ENCODE peak calls at places on chromosomes 16 and 17, in eight cellular contexts. B, O, V, Y, G, W, T and D are unnamed samples.

GRCh38 chr16:77307764-77308561 is 108.8 kb downstream of the SYCE1L start:
- DNase-seq in V (peak; percentile 60), W (no peak), T (no peak), O (peak; percentile 50), Y (no peak), G (no peak), B (no peak), D (no peak)

GRCh38 chr16:85426806-85427205 is 186.3 kb upstream of the GSE1 start:
- DNase-seq in V (no peak), W (peak; percentile 5), B (no peak), O (no peak), Y (no peak), T (no peak), G (no peak), D (no peak)

GRCh38 chr16:51755039-51755501 is 604.0 kb upstream of the SALL1 start:
- DNase-seq in T (no peak), W (no peak), V (no peak), Y (no peak), B (no peak), G (no peak), O (no peak), D (no peak)

GRCh38 chr17:50396261-50397110 is 837 bp downstream of the LRRC59 start:
- DNase-seq in G (peak; percentile 18), W (no peak), B (peak; percentile 81), V (peak; percentile 73), O (peak; percentile 56), T (peak; percentile 73), Y (no peak), D (no peak)

GRCh38 chr17:43540821-43541674 is 5.1 kb downstream of the ETV4 start:
- DNase-seq in G (no peak), V (peak; percentile 51), B (no peak), W (no peak), Y (no peak), T (no peak), O (no peak), D (no peak)

GRCh38 chr17:38705803-38706624 is 941 bp downstream of the MLLT6 start:
- DNase-seq in O (no peak), B (peak; percentile 59), Y (peak; percentile 30), V (peak; percentile 56), G (no peak), W (peak; percentile 73), T (peak; percentile 50), D (no peak)

GRCh38 chr16:9969580-9969979 is 212.6 kb downstream of the GRIN2A start:
- DNase-seq in G (no peak), B (no peak), V (no peak), T (no peak), Y (no peak), W (no peak), O (no peak), D (no peak)

GRCh38 chr16:30946671-30947532 is 2.0 kb upstream of the ORAI3 start:
- DNase-seq in T (no peak), O (no peak), W (no peak), G (no peak), B (no peak), Y (no peak), V (no peak), D (no peak)

GRCh38 chr16:88333645-88334516 is 48.9 kb upstream of the ZNF469 start:
- DNase-seq in O (no peak), W (no peak), T (no peak), V (no peak), B (no peak), G (no peak), Y (no peak), D (no peak)

GRCh38 chr16:830871-831570 is 30.5 kb upstream of the GNG13 start:
- DNase-seq in O (no peak), G (no peak), Y (no peak), B (no peak), V (no peak), W (no peak), T (no peak), D (no peak)

GRCh38 chr17:10196384-10196783 is 2.0 kb downstream of the GAS7 start:
- DNase-seq in W (no peak), V (no peak), T (no peak), O (no peak), G (no peak), Y (no peak), B (no peak), D (no peak)

GRCh38 chr16:28503470-28504259 is 3.0 kb downstream of the IL27 start:
- DNase-seq in W (no peak), T (no peak), O (no peak), V (no peak), B (no peak), Y (no peak), G (no peak), D (no peak)

GRCh38 chr17:79785017-79785899 is 7.3 kb downstream of the CBX2 start:
- DNase-seq in O (no peak), V (no peak), Y (no peak), G (no peak), B (no peak), W (no peak), T (no peak), D (no peak)

GRCh38 chr16:8634991-8635736 is 13.7 kb downstream of the METTL22 start:
- DNase-seq in G (no peak), V (peak; percentile 45), W (no peak), O (peak; percentile 28), Y (peak; percentile 51), T (no peak), B (no peak), D (peak; percentile 31)

GRCh38 chr16:73116576-73116975 is 68.6 kb upstream of the ZFHX3 start:
- DNase-seq in V (no peak), Y (no peak), O (no peak), W (no peak), B (no peak), T (no peak), G (no peak), D (no peak)

GRCh38 chr16:54447606-54448440 is 161.2 kb upstream of the IRX3 start:
- DNase-seq in V (peak; percentile 68), Y (no peak), T (no peak), B (no peak), W (peak; percentile 37), O (peak; percentile 54), G (no peak), D (no peak)

GRCh38 chr16:85370881-85371651 is 242.1 kb upstream of the GSE1 start:
- DNase-seq in O (no peak), W (peak; percentile 70), V (peak; percentile 68), Y (no peak), B (peak; percentile 87), G (peak; percentile 35), T (peak; percentile 83), D (no peak)

DNA sequence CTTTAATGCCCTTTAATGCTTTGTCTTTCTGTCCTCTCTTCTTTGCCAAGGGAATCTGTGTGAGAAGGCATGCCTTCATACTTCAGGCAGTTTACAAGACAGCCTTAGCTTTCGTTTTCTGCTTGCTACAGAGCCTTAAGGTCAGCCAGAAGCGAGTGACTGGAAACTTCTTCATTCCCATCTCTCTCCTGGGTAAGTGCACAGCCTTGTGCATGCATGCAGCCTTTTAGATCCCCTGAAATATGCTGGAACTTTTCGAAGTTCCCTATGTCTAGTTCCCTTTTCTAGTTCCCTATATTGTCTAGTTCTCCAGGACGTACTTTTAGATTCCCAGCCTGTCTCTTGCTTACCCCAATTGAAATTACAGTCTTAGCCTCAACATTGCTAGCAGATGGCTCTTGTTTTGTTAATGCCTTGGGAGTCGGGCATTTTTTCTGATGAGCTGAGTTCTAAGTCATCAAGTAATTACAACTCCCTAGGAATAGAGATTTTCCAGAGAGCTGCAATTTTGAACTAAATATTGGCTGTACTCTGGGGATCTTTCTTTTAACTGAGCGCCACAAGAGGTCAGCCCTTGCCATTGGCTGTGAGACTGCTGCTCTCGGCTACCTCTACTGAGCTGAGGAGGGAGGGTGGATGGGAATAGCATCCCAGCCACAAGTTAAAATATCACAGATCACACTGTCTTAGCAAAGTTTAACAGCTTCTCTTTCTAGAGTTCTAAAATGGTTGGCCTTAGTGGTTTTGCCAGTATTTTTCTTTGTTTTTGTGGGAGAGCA is 22.7 kb upstream of the PPM1D start:
- DNase-seq in Y (no peak), V (peak; percentile 84), T (peak; percentile 25), O (peak; percentile 72), G (no peak), W (peak; percentile 48), B (no peak), D (no peak)
- TF ChIP-seq CTCF in Y (no peak), V (peak; percentile 10), T (no peak), O (peak; percentile 30), G (peak; percentile 36), W (peak; percentile 44), B (peak; percentile 42), D (no peak)

GRCh38 chr17:82679586-82680465 is 18.7 kb downstream of the RAB40B start:
- DNase-seq in B (no peak), W (no peak), T (peak; percentile 68), Y (no peak), G (no peak), O (no peak), V (no peak), D (no peak)
- TF ChIP-seq CTCF in B (peak; percentile 34), W (no peak), T (peak; percentile 22), Y (no peak), G (no peak), O (no peak), V (no peak), D (no peak)

GRCh38 chr16:4003576-4003975 is 112.7 kb downstream of the ADCY9 start:
- DNase-seq in Y (no peak), V (no peak), O (no peak), B (no peak), G (no peak), W (no peak), T (no peak), D (no peak)
- TF ChIP-seq CTCF in Y (no peak), V (no peak), O (no peak), B (no peak), G (no peak), W (no peak), T (no peak), D (no peak)

GRCh38 chr16:11498683-11499082 is 88.0 kb downstream of the LITAF start:
- DNase-seq in W (no peak), O (no peak), G (no peak), T (no peak), V (no peak), Y (no peak), B (no peak), D (no peak)

GRCh38 chr16:11497851-11498289 is 88.8 kb downstream of the LITAF start:
- DNase-seq in B (no peak), W (peak; percentile 54), T (no peak), V (peak; percentile 70), O (peak; percentile 39), G (peak; percentile 24), Y (no peak), D (no peak)

GRCh38 chr16:11495066-11495407 is 91.7 kb downstream of the LITAF start:
- DNase-seq in O (no peak), G (no peak), V (no peak), W (no peak), Y (no peak), B (no peak), T (no peak), D (no peak)

GRCh38 chr16:11499295-11500089 is 87.2 kb downstream of the LITAF start:
- DNase-seq in O (no peak), G (no peak), W (no peak), V (no peak), B (no peak), Y (no peak), T (no peak), D (no peak)

DNA sequence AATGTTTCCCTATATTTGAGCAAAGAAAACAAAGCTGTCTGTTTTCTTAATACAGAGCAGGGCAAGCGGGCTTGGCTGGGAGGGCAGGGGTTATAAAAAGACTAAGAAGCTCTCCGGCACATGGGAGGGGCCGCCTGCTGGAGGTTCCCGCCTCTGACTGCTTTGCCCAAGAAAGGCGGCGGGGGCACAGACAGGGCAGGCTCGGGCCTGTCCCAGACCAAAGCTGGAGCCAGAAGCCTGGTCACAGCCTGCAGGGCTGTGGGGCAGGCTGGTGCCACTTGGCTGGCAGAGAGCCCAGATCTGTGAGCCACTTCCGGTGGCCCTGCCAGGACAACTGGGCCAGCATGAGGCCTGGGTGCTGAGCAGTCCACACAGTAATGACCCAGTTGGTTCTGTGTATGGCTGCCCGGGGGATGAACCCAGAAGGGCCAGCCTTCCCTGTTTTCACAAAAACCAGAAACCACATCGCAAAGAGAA is 89.4 kb downstream of the LITAF start:
- DNase-seq in Y (no peak), B (peak; percentile 74), W (peak; percentile 96), G (peak; percentile 94), O (peak; percentile 56), V (peak; percentile 78), T (peak; percentile 81), D (peak; percentile 41)
- TF ChIP-seq CTCF in Y (no peak), B (peak; percentile 8), W (peak; percentile 20), G (peak; percentile 21), O (peak; percentile 5), V (peak; percentile 18), T (peak; percentile 23), D (peak; percentile 31)